ENCODE peak calls at places on chromosomes 5 and 9, in ten cellular contexts. V, I, G, F, D, W, U, J, A and B are unnamed samples.

GRCh38 chr5:156008844-156009243 is 318.1 kb upstream of the SGCD start:
- DNase-seq in V (no peak), U (no peak), A (no peak), W (no peak), F (no peak), G (no peak), I (no peak), J (no peak), D (no peak), B (no peak)

GRCh38 chr9:91193658-91194391 is 167.9 kb downstream of the AUH start:
- DNase-seq in G (peak), I (peak), J (peak), W (peak), F (peak), D (peak), A (peak), U (peak), V (peak), B (peak)

GRCh38 chr5:94632024-94632423 is 13.6 kb downstream of the SLF1 start:
- DNase-seq in A (no peak), I (no peak), U (no peak), D (no peak), V (no peak), G (no peak), F (no peak), J (no peak), W (no peak), B (no peak)

GRCh38 chr5:179452356-179453230 is 97.8 kb upstream of the RUFY1 start:
- DNase-seq in F (no peak), G (no peak), I (no peak), W (no peak), U (no peak), A (no peak), D (no peak), J (no peak), V (peak), B (no peak)

GRCh38 chr9:134869554-134870310 is 10.9 kb upstream of the FCN2 start:
- DNase-seq in I (no peak), V (no peak), A (no peak), J (peak), W (no peak), U (no peak), G (no peak), D (no peak), F (no peak), B (no peak)

GRCh38 chr5:141475625-141476131 is at the start of gene PCDHGC3:
- DNase-seq in U (peak), J (peak), I (peak), D (peak), A (peak), F (peak), G (peak), W (peak), V (peak), B (peak)

GRCh38 chr5:17216974-17217325 is 481 bp upstream of the BASP1 start:
- DNase-seq in V (peak), U (no peak), D (peak), W (peak), I (no peak), J (peak), G (no peak), F (peak), A (peak), B (peak)

GRCh38 chr9:126430124-126430523 is 103.5 kb downstream of the MVB12B start:
- DNase-seq in G (no peak), J (peak), A (no peak), D (no peak), V (no peak), U (no peak), W (no peak), I (no peak), F (no peak), B (no peak)

GRCh38 chr9:99633260-99633659 is 188.4 kb upstream of the NR4A3 start:
- DNase-seq in D (no peak), J (no peak), I (no peak), U (no peak), F (no peak), A (no peak), W (no peak), V (no peak), G (no peak), B (no peak)

GRCh38 chr5:145833616-145834200 is 1.4 kb downstream of the PRELID2 start:
- DNase-seq in U (no peak), A (no peak), J (no peak), D (no peak), F (no peak), G (no peak), I (no peak), V (no peak), W (no peak), B (no peak)

GRCh38 chr9:684055-684949 is 157.2 kb upstream of the DMRT1 start:
- DNase-seq in J (peak), F (peak), W (no peak), U (no peak), D (peak), I (no peak), G (peak), A (peak), V (no peak), B (no peak)

GRCh38 chr9:106920701-106921283 is 57.8 kb downstream of the ZNF462 start:
- DNase-seq in V (no peak), A (peak), U (no peak), D (peak), G (no peak), F (peak), W (no peak), I (peak), J (no peak), B (no peak)

GRCh38 chr9:80701061-80701460 is 988.3 kb downstream of the TLE1 start:
- DNase-seq in D (peak), W (no peak), V (no peak), U (no peak), F (peak), J (no peak), G (no peak), I (no peak), A (no peak), B (no peak)

GRCh38 chr5:176771102-176771845 is 39.1 kb upstream of the UNC5A start:
- DNase-seq in J (peak), F (no peak), U (no peak), V (peak), I (no peak), D (no peak), G (no peak), W (no peak), A (no peak), B (no peak)

GRCh38 chr9:134742822-134743221 is 101.2 kb downstream of the COL5A1 start:
- DNase-seq in V (no peak), I (no peak), G (no peak), A (no peak), D (no peak), U (no peak), F (no peak), J (peak), W (no peak), B (no peak)

GRCh38 chr5:121263456-121263855 is 588.2 kb upstream of the FTMT start:
- DNase-seq in G (no peak), J (no peak), A (no peak), D (no peak), U (no peak), W (no peak), V (no peak), I (no peak), F (no peak), B (no peak)

GRCh38 chr9:116157436-116158138 is 4.0 kb downstream of the PAPPA start:
- DNase-seq in F (peak), D (peak), W (no peak), G (peak), A (no peak), V (no peak), I (no peak), J (no peak), U (no peak), B (no peak)

GRCh38 chr9:116163293-116164055 is 9.9 kb downstream of the PAPPA start:
- DNase-seq in U (no peak), D (no peak), G (no peak), W (no peak), A (peak), F (no peak), I (no peak), V (no peak), J (no peak), B (no peak)

GRCh38 chr9:116162241-116162781 is 8.7 kb downstream of the PAPPA start:
- DNase-seq in V (no peak), W (no peak), A (no peak), F (no peak), D (no peak), U (no peak), G (no peak), I (no peak), J (no peak), B (no peak)

GRCh38 chr9:116156621-116157314 is 3.2 kb downstream of the PAPPA start:
- DNase-seq in A (peak), J (peak), D (peak), F (peak), U (no peak), V (peak), I (peak), W (peak), G (peak), B (peak)

DNA sequence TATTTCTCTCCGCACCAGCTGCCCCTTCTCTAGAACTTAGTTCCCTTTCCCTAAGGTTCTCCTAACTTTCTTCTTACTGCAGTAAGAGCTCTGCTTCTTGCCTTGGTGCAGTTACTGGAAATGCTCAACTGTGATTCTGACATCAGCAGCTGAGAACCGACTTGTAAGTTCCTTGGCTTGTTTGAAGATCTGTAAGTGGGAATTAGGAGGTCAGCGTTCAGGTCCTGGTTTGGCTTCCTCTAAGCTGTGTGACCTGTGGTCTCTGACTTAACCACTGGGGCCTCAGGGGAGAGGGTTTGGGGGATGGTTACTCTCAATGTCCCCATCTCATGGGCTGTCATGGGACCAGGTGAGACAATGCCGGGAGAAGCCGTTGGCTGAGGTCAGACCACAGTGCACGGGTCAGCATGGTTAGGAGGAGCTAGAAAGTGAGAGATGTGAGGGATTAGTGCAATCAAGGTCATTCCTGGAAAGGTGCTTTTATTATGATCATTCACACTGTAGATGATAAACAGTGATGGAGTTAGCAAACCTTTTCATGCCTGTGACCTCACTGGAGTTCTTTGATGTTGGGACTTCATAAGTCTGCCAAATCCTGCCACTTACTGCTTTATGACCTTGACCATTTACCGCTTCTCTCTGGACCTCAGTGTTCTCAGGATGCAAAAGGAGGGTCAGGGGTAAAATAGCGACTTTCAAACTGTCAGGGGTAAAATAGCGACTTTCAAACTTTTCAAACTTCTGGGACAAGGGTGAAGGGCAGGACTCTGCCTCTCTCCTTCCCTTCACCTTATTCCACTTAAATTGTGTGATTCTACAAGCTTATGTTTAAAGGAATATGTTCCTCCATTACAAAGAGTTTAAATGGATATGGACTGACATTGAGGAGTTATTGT is 7.3 kb downstream of the PAPPA start:
- DNase-seq in D (peak), J (no peak), A (no peak), U (no peak), G (no peak), W (no peak), V (no peak), I (no peak), F (peak), B (no peak)
- TF ChIP-seq CTCF in D (no peak), J (no peak), A (no peak), U (no peak), G (no peak), W (no peak), V (no peak), I (no peak), F (no peak), B (no peak)

DNA sequence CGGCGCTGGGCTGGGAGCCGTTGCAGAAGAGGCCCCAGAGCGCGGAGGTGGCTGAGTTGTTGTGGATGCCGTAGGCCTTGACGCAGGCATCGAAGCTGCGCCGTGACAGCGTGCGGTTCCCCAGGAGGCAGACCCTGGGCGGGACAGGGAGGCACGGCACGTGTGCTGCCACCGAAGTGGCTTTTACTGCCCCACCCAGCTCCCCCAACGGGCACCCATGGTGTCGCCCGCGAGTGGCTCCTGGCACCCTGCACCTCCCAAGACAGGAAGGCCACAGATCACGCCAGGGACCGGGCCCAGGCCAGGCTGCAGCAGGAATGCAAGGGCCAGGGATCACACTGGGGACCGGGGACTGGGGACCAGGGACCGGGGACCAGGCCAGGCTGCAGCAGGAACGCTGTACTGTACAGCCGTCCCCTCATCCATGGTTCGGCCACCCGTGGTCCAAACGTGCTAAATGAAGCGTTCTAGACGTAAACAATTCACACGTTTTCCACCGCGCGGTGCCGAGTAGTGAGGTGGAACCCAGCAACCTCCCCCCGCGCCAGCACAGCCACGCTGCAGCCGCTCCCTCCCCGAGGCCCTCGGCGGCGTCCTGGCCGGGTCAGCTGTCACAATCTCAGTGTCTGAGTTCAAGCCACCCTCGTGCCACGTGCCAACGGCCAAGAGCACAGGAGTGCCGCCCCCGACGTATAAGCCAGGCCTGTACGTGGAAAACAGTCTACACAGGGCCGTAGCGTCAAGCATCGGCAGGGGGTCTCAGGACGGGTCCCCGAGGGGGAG is 27.8 kb downstream of the SLC12A7 start:
- DNase-seq in A (no peak), V (no peak), G (no peak), F (no peak), J (no peak), U (no peak), I (no peak), D (no peak), W (no peak), B (no peak)
- TF ChIP-seq CTCF in A (no peak), V (no peak), G (no peak), F (no peak), J (no peak), U (no peak), I (no peak), D (no peak), W (no peak), B (no peak)

GRCh38 chr5:7385681-7386080 is 10.3 kb upstream of the ADCY2 start:
- DNase-seq in G (no peak), U (no peak), I (no peak), F (no peak), D (no peak), A (no peak), J (no peak), V (no peak), W (no peak), B (no peak)
- TF ChIP-seq CTCF in G (no peak), U (no peak), I (no peak), F (no peak), D (no peak), A (no peak), J (no peak), V (no peak), W (no peak), B (no peak)

DNA sequence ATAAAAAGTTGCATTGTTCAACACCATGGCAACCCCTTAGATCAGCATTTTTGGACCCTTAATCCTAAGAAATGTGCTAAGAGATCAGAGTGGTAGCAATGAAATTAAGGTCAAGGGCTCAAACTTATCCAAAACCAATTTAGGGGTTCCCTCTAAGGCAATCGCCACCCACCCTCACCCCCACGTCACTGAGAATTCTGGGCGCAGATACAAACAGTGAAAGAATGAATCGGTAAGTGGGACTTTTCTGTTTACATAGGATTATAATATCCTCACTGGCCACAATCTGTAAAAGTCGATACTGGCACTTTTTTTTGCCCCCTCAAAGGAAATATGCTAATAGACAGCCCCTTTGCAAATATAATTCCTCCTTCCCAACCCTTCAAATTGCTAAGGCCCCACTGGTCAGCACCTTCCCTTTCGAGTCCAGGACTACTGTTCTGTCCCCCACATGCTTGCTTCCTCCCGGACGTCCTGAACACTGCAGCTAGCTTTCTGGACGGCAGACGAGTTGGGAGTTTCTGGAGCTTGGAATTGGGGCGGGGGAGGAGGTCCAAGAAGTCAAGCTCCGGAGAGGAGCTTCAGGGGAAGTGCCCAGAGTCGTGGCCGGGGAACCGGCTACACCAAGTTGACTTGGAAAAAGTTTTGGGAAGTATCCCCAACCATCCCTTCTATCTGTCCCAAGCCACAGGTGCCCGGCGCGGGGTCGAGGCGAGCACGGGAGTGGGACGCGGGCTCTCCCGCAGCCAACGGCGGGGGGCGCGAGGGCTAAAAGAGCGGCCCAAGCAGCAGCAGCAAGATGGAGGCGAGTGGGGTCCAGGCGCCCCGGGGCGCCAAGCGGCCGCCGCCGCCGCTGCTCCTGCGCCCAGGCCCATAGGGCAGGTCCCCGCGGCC is 2.1 kb downstream of the GAS1 start:
- DNase-seq in J (peak), A (peak), V (no peak), I (no peak), F (peak), W (peak), G (no peak), U (no peak), D (peak), B (no peak)
- TF ChIP-seq CTCF in J (no peak), A (no peak), V (no peak), I (no peak), F (peak), W (no peak), G (no peak), U (no peak), D (no peak), B (no peak)

DNA sequence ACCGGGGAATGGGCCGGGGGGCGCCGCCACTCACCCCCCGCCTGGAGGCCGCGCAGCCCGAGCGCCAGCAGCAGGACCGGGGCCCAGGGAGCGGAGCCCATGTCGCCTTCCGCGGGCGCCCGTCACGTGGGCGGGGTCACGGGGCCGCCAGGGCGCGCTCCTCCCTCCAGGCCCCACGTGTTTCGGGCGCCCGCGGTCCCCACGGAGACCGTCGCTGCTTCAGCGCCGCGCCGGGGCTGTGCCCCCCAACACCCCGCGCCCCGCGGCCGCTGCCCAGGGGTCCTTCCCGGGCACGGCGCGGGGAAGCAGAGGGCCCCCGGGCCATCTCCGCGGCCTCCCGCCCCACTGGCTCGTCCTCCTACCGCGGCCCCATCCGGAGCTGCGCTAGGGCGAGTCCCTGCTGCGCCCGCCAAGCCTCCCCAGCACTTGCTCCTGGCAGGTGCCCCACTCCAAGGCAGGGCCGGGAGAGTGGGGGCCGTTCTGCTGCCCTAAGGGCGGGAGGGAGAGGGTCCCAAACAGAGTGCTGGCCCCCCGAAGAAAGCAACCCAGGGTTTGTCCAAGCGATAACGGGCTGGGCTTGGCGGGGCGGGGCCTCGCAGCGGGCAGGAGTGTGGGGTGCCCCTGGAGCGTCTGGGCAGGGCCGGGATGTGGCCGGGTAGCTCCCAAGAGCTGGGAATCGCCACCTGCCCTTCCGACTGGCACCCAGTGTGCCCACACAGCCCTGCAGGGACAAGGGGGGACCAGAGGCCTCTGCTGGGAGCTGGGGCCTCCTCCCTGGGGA is at the start of gene DPP7:
- DNase-seq in I (peak), F (peak), V (peak), J (no peak), U (peak), D (peak), G (peak), A (peak), W (peak), B (peak)
- TF ChIP-seq CTCF in I (no peak), F (no peak), V (no peak), J (no peak), U (no peak), D (no peak), G (peak), A (no peak), W (no peak), B (no peak)

DNA sequence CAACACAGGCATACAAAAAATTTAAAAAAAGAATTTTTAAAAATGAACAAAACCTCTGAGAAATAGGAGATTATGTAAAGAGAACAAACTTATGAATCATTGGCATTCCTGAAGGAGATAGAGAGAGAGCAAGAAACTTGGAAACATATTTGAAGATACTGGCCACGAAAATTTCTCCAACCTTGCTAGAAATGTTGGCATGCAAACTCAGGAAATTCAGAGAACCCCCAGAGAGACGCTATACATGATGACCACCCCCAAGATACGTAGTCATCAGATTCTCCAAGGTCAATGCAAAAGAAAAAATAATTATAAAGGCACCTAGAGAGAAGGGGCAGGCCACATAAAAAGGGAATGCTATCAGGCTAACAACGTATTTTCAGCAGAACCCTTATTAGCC is 472.5 kb downstream of the MTRR start:
- DNase-seq in D (peak), A (no peak), W (no peak), G (no peak), F (peak), J (no peak), I (no peak), V (no peak), U (no peak), B (no peak)
- TF ChIP-seq CTCF in D (no peak), A (no peak), W (no peak), G (no peak), F (no peak), J (no peak), I (no peak), V (no peak), U (no peak), B (no peak)